ENCODE peak calls at places on chromosomes 5 and 9, in seven cellular contexts. T, C, Y, R, L, G and I are unnamed samples.

GRCh38 chr5:11048760-11049159 is 287.7 kb upstream of the DAP start:
- DNase-seq in T (no peak), C (no peak), Y (no peak), R (no peak), L (peak), G (no peak), I (peak)

GRCh38 chr9:70340572-70340971 is 73.9 kb downstream of the KLF9 start:
- DNase-seq in T (no peak), C (peak), Y (peak), R (no peak), L (no peak), G (peak), I (no peak)

GRCh38 chr9:70145981-70146380 is 102.3 kb downstream of the MAMDC2 start:
- DNase-seq in T (no peak), C (no peak), Y (no peak), R (no peak), L (no peak), G (no peak), I (no peak)

GRCh38 chr9:88732128-88732527 is 197.2 kb downstream of the NXNL2 start:
- DNase-seq in T (no peak), C (peak), Y (no peak), R (no peak), L (no peak), G (peak), I (no peak)

GRCh38 chr5:75465480-75465879 is 45.9 kb downstream of the CERT1 start:
- DNase-seq in T (no peak), C (peak), Y (no peak), R (no peak), L (no peak), G (peak), I (no peak)

GRCh38 chr5:160118349-160119141 is 705 bp downstream of the PWWP2A start:
- DNase-seq in T (peak), C (peak), Y (peak), R (peak), L (peak), G (no peak), I (peak)

GRCh38 chr9:103757062-103757461 is 337.0 kb upstream of the SMC2 start:
- DNase-seq in T (no peak), C (no peak), Y (peak), R (no peak), L (no peak), G (no peak), I (no peak)

GRCh38 chr9:36991516-36992134 is 42.4 kb downstream of the PAX5 start:
- DNase-seq in T (peak), C (peak), Y (peak), R (peak), L (peak), G (peak), I (peak)

GRCh38 chr9:134338394-134339182 is 12.3 kb downstream of the RXRA start:
- DNase-seq in T (no peak), C (no peak), Y (no peak), R (no peak), L (no peak), G (no peak), I (peak)

GRCh38 chr9:2015581-2016410 is 649 bp downstream of the SMARCA2 start:
- DNase-seq in T (peak), C (peak), Y (peak), R (peak), L (peak), G (peak), I (peak)

GRCh38 chr9:97710356-97711222 is 13.4 kb upstream of the XPA start:
- DNase-seq in T (peak), C (peak), Y (peak), R (peak), L (peak), G (peak), I (peak)

GRCh38 chr9:120388000-120388855 is 191.7 kb downstream of the CDK5RAP2 start:
- DNase-seq in T (no peak), C (no peak), Y (no peak), R (no peak), L (no peak), G (no peak), I (no peak)

GRCh38 chr5:92687793-92688467 is 893.1 kb downstream of the NR2F1-AS1 start:
- DNase-seq in T (no peak), C (peak), Y (peak), R (no peak), L (no peak), G (peak), I (peak)
- TF ChIP-seq CTCF in T (no peak), C (peak), Y (no peak), R (no peak), L (no peak), G (peak), I (no peak)

DNA sequence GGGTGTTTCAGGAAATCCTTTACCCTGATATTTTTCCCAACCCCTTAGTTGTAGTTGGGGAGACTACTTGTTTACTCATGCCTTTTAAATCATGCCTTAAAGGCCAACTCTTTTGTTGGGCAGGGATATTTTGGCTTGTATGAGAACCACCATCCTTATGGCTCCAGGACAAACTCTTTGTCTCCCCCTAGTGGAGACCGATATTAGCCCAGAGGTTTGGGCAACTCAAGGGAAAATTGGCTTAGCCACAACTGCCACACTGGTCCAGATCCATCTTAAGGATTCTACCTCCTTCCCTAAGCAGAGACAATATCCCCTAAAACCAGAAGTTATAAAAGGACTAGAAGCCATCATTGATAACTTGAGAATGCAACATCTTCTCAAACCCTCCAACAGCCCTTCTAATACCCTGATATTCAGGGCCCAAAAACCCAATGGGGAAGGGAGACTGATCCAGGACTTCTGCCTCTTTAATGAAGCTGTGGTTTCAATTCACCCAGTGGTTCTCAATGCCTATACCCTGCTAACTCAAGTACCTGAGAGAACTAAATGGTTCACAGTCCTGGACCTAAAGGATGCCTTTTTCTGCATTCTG is 100.9 kb upstream of the HCN1 start:
- DNase-seq in T (no peak), C (no peak), Y (peak), R (no peak), L (no peak), G (no peak), I (no peak)
- TF ChIP-seq CTCF in T (no peak), C (peak), Y (peak), R (peak), L (peak), G (peak), I (no peak)

GRCh38 chr9:109182940-109183798 is 16.1 kb upstream of the FRRS1L start:
- DNase-seq in T (peak), C (peak), Y (peak), R (peak), L (peak), G (peak), I (peak)
- TF ChIP-seq CTCF in T (no peak), C (peak), Y (peak), R (no peak), L (peak), G (peak), I (peak)

GRCh38 chr5:884345-885126 is 8.1 kb downstream of the BRD9 start:
- DNase-seq in T (no peak), C (no peak), Y (no peak), R (no peak), L (no peak), G (no peak), I (no peak)
- TF ChIP-seq CTCF in T (no peak), C (no peak), Y (no peak), R (no peak), L (no peak), G (no peak), I (no peak)

DNA sequence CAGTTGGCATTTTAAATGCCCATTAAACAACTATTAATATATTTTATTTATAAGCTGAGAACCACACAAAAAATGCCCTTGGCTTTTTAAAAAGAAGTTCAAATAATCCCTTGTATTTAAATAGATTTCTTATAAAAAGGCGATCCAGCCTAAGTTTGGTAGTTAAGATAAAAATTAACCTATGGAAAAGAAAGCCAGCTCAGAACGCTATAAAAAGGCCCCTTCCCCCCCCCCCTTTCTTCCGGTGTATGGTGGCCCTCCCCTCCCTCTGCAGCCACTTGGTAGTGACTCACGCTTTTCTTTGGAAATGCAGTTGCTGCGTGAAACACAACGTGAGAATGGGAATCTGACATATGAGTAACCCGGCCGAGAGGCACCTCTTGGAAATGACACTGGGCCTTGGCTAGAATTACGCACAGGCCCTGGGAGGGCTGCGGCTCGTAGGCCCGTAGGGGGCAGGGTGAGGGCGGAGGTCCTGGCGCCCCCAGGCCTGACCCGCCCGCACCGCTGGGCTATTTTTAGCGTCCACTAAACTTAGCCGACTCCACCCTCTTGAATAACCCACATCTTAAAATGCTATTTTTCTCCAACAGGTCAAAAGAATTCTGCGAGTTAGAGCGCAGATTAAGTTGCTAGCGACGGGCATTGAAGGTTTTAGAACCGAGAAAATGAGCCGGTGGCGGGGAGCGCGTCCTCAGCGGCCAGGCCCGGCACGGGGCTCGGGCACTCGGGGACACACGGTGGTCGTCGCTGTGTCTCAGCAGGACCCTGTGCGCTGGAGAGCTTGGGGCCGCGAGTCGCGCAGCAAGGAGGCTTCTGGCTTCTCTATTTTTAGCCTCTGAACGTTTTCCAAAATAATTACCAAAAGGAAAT is 168.7 kb downstream of the AUH start:
- DNase-seq in T (peak), C (peak), Y (peak), R (peak), L (peak), G (peak), I (peak)
- TF ChIP-seq CTCF in T (no peak), C (no peak), Y (no peak), R (no peak), L (no peak), G (peak), I (no peak)

DNA sequence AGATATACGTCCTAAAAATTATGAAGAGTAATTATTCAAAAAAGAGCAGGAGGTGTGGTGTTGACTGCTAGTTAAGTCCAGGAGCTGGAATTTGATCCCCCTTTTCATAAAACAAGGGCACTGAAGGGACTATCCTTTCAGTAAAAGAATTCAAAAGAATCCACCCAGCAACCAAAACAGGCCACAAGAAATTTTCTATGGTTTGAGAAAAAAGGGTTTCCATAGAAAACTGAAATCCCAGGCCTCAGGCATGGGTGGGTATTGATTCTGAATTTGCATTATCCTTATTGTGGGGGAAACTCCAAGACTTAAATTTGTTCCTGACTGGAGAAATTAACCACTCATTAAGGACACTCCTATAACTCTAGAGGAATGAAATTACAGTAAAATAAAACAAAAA is 269.1 kb upstream of the MPDZ start:
- DNase-seq in T (no peak), C (no peak), Y (no peak), R (no peak), L (no peak), G (no peak), I (no peak)
- TF ChIP-seq CTCF in T (no peak), C (no peak), Y (no peak), R (no peak), L (no peak), G (no peak), I (no peak)

DNA sequence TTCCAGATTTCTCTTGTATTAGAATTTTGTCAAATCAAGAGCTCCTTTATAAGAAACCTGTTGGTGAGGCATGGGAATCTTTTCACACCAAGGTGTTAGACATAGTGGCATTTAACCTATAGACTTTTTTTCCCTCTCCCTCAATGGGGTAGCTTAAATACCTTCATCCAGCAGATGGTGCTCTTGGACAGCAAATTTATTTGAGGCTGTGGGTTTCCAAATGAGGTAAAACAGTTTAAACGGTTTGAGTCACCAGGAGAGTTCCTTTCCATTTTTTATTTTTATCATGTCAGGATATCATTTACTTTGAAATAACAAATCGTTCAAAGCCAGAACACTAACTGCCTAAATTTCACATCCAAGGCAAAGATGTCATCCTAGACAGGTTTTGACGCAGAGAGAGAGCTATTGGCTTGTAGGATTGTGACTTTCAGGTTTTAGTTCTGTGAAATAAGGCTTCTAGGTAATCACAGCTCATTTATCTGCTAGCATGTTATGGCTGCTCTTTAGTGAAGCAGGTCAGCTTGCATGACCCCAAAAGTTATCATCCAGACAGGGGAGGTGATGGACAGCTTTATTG is 69.7 kb downstream of the KDM4C start:
- DNase-seq in T (peak), C (peak), Y (peak), R (peak), L (peak), G (peak), I (peak)
- TF ChIP-seq CTCF in T (peak), C (peak), Y (peak), R (peak), L (peak), G (peak), I (no peak)

GRCh38 chr9:71626395-71626794 is 141.9 kb downstream of the CEMIP2 start:
- DNase-seq in T (no peak), C (no peak), Y (peak), R (no peak), L (no peak), G (no peak), I (no peak)

GRCh38 chr9:71629816-71630215 is 138.5 kb downstream of the CEMIP2 start:
- DNase-seq in T (no peak), C (no peak), Y (no peak), R (no peak), L (no peak), G (no peak), I (no peak)

GRCh38 chr9:71627537-71627936 is 140.8 kb downstream of the CEMIP2 start:
- DNase-seq in T (no peak), C (no peak), Y (no peak), R (no peak), L (no peak), G (no peak), I (no peak)

GRCh38 chr9:71630371-71630770 is 137.9 kb downstream of the CEMIP2 start:
- DNase-seq in T (no peak), C (peak), Y (no peak), R (no peak), L (no peak), G (no peak), I (no peak)

DNA sequence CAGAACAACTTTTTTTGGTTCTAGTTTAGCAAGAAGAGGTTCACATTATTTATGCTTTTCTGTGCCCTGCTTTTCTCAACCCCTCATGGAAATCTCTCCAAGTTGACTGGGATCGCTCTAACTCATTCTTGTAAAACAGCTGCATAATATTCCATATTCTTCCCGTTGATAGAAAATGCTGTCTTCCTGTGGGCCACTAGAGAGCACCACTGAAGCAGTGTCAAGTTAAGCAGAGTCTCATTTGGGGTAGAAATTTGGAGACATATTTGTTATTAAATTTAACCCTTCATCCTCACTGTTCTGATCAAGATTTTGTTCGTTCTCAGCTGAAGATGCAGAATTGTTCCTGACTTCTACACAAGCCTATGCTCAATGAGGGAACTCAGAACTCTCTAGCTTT is 140.1 kb downstream of the CEMIP2 start:
- DNase-seq in T (no peak), C (peak), Y (no peak), R (peak), L (no peak), G (peak), I (no peak)
- TF ChIP-seq CTCF in T (peak), C (peak), Y (peak), R (peak), L (no peak), G (peak), I (no peak)